ENCODE peak calls at places on chromosomes 7 and 10, in four cellular contexts. V is HepG2, F is H1, U is K562. C is an unnamed sample.

GRCh38 chr7:104065491-104065890 is 76.0 kb upstream of the RELN start:
- DNase-seq in V (peak), F (no peak), U (no peak), C (no peak)

GRCh38 chr10:23063387-23064287 is 31.7 kb upstream of the MSRB2 start:
- DNase-seq in V (no peak), F (no peak), U (peak), C (no peak)

GRCh38 chr10:71228875-71229720 is 16.7 kb downstream of the UNC5B start:
- DNase-seq in V (no peak), F (no peak), U (no peak), C (no peak)

GRCh38 chr7:114865564-114865963 is 56.3 kb upstream of the MDFIC start:
- DNase-seq in V (peak), F (no peak), U (no peak), C (peak)

GRCh38 chr7:336810-337566 is 47.0 kb downstream of the FOXL3 start:
- DNase-seq in V (no peak), F (no peak), U (no peak), C (no peak)

GRCh38 chr7:36639826-36640225 is 84.5 kb downstream of the AOAH start:
- DNase-seq in V (no peak), F (no peak), U (no peak), C (no peak)

GRCh38 chr10:19811517-19811916 is 4.7 kb upstream of the PLXDC2 start:
- DNase-seq in V (peak), F (no peak), U (no peak), C (no peak)

GRCh38 chr10:114824396-114824795 is 2.8 kb downstream of the FHIP2A start:
- DNase-seq in V (no peak), F (no peak), U (no peak), C (no peak)

GRCh38 chr7:66894463-66895080 is 26.5 kb upstream of the TMEM248 start:
- DNase-seq in V (no peak), F (peak), U (no peak), C (no peak)

GRCh38 chr10:100506596-100507356 is 12.9 kb downstream of the SEC31B start:
- DNase-seq in V (no peak), F (no peak), U (no peak), C (no peak)

GRCh38 chr10:63744060-63744941 is 223.1 kb downstream of the REEP3 start:
- DNase-seq in V (no peak), F (no peak), U (no peak), C (no peak)

GRCh38 chr10:126062132-126063032 is 166.0 kb downstream of the FANK1 start:
- DNase-seq in V (no peak), F (no peak), U (peak), C (no peak)

GRCh38 chr7:66326501-66327180 is 121.5 kb downstream of the TPST1 start:
- DNase-seq in V (no peak), F (no peak), U (no peak), C (no peak)

GRCh38 chr7:108384721-108385483 is 71.3 kb downstream of the NRCAM start:
- DNase-seq in V (no peak), F (no peak), U (no peak), C (no peak)
- TF ChIP-seq BRCA1 in V (no peak), F (no peak), U (no peak), C (no peak)

DNA sequence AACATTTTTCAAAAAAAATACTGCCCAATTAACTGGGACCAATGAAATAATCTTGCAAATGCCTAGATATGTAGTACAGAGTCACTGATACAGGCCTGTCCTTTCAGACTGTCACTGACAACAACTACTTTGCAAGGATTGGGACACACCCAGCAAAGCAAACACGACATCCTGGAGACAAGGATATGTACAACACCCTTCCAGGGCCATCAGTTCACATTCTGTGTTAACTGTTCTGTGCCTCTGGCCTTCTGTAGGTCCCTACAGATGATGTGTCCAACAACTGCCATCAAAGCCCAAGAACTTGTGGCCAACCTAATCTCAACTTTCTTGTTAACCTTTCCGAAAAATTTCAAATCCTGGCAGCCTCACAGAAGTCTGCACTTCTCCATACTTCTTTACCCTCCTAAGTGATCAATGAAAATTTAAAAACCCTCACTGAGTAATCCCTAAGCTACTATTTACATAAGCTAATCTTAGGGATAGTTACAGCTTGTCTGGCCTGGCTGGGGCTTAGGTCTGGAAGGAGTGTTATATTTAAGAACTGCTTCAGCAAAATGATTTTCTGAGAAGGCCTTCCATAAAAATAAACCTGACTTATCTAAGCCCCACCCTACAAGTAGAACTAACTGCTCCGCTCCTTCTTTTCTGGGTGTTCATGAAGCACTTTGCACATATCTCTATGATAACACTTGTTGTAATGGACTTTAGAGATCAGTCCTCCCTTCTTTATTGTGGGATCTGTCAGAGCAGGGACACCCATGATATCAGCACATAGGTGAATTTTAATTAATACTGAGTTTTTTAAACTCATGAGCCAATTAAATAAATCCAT is 21.0 kb downstream of the COBL start:
- DNase-seq in V (no peak), F (no peak), U (no peak), C (no peak)
- TF ChIP-seq BRCA1 in V (no peak), F (no peak), U (no peak), C (no peak)

DNA sequence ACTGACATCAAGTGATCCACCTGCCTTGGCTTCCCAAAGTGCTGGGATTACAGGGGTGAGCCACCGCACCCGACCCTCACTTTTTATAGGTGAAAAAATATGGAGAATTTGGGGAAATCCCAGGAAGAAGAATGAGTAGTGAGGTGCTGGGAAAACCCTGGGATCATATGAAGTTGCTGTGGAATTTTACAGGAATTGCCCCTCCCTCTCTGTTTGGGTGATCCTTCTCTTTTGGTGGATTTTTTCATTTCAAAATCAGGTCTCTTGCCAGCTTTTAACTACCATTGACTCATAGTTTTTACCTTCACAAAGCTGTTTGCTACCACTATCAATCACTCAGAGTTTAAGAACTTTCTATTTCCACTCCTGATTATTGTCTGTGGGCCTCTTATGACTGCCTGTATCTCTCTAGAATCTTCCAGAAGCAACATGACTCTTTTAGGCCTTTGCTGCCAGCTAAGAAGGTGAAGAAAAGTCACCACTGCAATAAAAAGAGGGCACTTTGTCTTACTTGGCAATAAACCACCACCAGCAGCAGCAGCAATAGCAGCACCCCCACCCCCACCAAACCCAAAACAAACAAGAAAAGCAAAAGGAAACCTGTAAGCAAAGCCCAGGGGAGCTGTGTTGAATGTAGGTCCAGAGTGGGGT is 4.0 kb upstream of the GIMAP8 start:
- DNase-seq in V (no peak), F (no peak), U (no peak), C (no peak)
- TF ChIP-seq BRCA1 in V (no peak), F (no peak), U (no peak), C (no peak)

GRCh38 chr7:111735661-111736323 is 173.5 kb upstream of the IMMP2L start:
- DNase-seq in V (peak), F (peak), U (peak), C (no peak)
- TF ChIP-seq BRCA1 in V (no peak), F (no peak), U (no peak), C (no peak)

GRCh38 chr7:143511593-143512047 is 33.9 kb downstream of the TAS2R41 start:
- DNase-seq in V (no peak), F (no peak), U (no peak), C (no peak)

GRCh38 chr7:143514487-143514886 is 36.8 kb downstream of the TAS2R41 start:
- DNase-seq in V (no peak), F (no peak), U (no peak), C (no peak)

GRCh38 chr7:143507534-143507933 is 29.9 kb downstream of the TAS2R41 start:
- DNase-seq in V (no peak), F (no peak), U (no peak), C (no peak)

GRCh38 chr7:143512488-143513340 is 35.0 kb downstream of the TAS2R41 start:
- DNase-seq in V (no peak), F (no peak), U (no peak), C (no peak)

GRCh38 chr7:143510854-143511592 is 33.4 kb downstream of the TAS2R41 start:
- DNase-seq in V (no peak), F (no peak), U (no peak), C (no peak)
- TF ChIP-seq BRCA1 in V (no peak), F (no peak), U (no peak), C (no peak)

GRCh38 chr7:40199076-40199802 is 64.4 kb downstream of the SUGCT start:
- DNase-seq in V (no peak), F (no peak), U (no peak), C (no peak)
- TF ChIP-seq BRCA1 in V (no peak), F (no peak), U (no peak), C (no peak)

GRCh38 chr10:43351301-43351700 is 20.1 kb upstream of the FXYD4 start:
- DNase-seq in V (no peak), F (no peak), U (no peak), C (no peak)

GRCh38 chr10:43347997-43348396 is 23.4 kb upstream of the FXYD4 start:
- DNase-seq in V (no peak), F (no peak), U (no peak), C (no peak)

GRCh38 chr10:43348511-43349312 is 22.7 kb upstream of the FXYD4 start:
- DNase-seq in V (peak), F (peak), U (peak), C (peak)

GRCh38 chr10:43350686-43351085 is 20.8 kb upstream of the FXYD4 start:
- DNase-seq in V (no peak), F (no peak), U (no peak), C (no peak)

GRCh38 chr10:43350139-43350538 is 21.3 kb upstream of the FXYD4 start:
- DNase-seq in V (no peak), F (no peak), U (no peak), C (no peak)
- TF ChIP-seq BRCA1 in V (no peak), F (no peak), U (no peak), C (no peak)

C was measured in GM12878.